ENCODE peak calls at places on chromosome 4, in seven cellular contexts. C is A549, P is K562, Z is brain microvascular endothelial cell, B is lung, R is mucosa of descending colon, N is body of pancreas. J is an unnamed sample.

GRCh38 chr4:6333301-6334202 is 63.9 kb downstream of the WFS1 start:
- DNase-seq in C (no peak), P (peak), Z (no peak), B (no peak), R (no peak), N (no peak), J (peak)

GRCh38 chr4:3412257-3413020 is 29.3 kb upstream of the HGFAC start:
- DNase-seq in C (no peak), P (no peak), Z (no peak), B (no peak), R (no peak), N (no peak), J (no peak)

GRCh38 chr4:80265571-80266266 is 745 bp upstream of the FGF5 start:
- DNase-seq in C (no peak), P (peak), Z (peak), B (no peak), R (no peak), N (no peak), J (peak)

GRCh38 chr4:6471303-6472007 is 959 bp downstream of the PPP2R2C start:
- DNase-seq in C (peak), P (no peak), Z (no peak), B (no peak), R (no peak), N (no peak), J (no peak)

GRCh38 chr4:74244049-74244448 is 64.2 kb upstream of the EPGN start:
- DNase-seq in C (no peak), P (no peak), Z (no peak), B (no peak), R (no peak), N (no peak), J (no peak)

GRCh38 chr4:55069248-55069647 is 56.1 kb downstream of the KDR start:
- DNase-seq in C (no peak), P (no peak), Z (peak), B (no peak), R (no peak), N (no peak), J (peak)

GRCh38 chr4:4267981-4268380 is 20.0 kb upstream of the TMEM128 start:
- DNase-seq in C (no peak), P (no peak), Z (peak), B (no peak), R (no peak), N (no peak), J (no peak)

GRCh38 chr4:8198906-8199593 is at the start of gene SH3TC1:
- DNase-seq in C (peak), P (peak), Z (peak), B (peak), R (peak), N (peak), J (peak)

GRCh38 chr4:152464030-152464823 is 71.7 kb downstream of the FBXW7 start:
- DNase-seq in C (no peak), P (no peak), Z (no peak), B (no peak), R (no peak), N (no peak), J (no peak)

GRCh38 chr4:174263445-174263736 is 20.1 kb downstream of the FBXO8 start:
- DNase-seq in C (no peak), P (no peak), Z (no peak), B (no peak), R (no peak), N (no peak), J (no peak)

GRCh38 chr4:75477201-75477600 is 37.0 kb downstream of the RCHY1 start:
- DNase-seq in C (no peak), P (no peak), Z (no peak), B (no peak), R (no peak), N (no peak), J (peak)

GRCh38 chr4:7861440-7861881 is 78.2 kb downstream of the AFAP1 start:
- DNase-seq in C (no peak), P (no peak), Z (peak), B (no peak), R (no peak), N (no peak), J (peak)

GRCh38 chr4:24094726-24095125 is 204.9 kb upstream of the PPARGC1A start:
- DNase-seq in C (no peak), P (no peak), Z (no peak), B (no peak), R (no peak), N (no peak), J (no peak)

GRCh38 chr4:96736352-96736889 is 896.5 kb downstream of the PDHA2 start:
- DNase-seq in C (peak), P (no peak), Z (peak), B (no peak), R (no peak), N (no peak), J (peak)

GRCh38 chr4:30380404-30380998 is 339.7 kb upstream of the PCDH7 start:
- DNase-seq in C (peak), P (peak), Z (peak), B (no peak), R (peak), N (peak), J (peak)

GRCh38 chr4:80568891-80569290 is 233.4 kb downstream of the CFAP299 start:
- DNase-seq in C (no peak), P (no peak), Z (no peak), B (no peak), R (no peak), N (no peak), J (no peak)

GRCh38 chr4:71694946-71695345 is 88.9 kb downstream of the GC start:
- DNase-seq in C (no peak), P (no peak), Z (no peak), B (no peak), R (no peak), N (no peak), J (no peak)

GRCh38 chr4:25540734-25541133 is 114.9 kb upstream of the SLC34A2 start:
- DNase-seq in C (no peak), P (no peak), Z (no peak), B (no peak), R (no peak), N (no peak), J (no peak)

GRCh38 chr4:109429545-109429944 is 4.1 kb upstream of the SEC24B start:
- DNase-seq in C (no peak), P (no peak), Z (no peak), B (no peak), R (no peak), N (no peak), J (peak)

GRCh38 chr4:74531952-74532794 is 87.2 kb downstream of the AREG start:
- DNase-seq in C (peak), P (peak), Z (peak), B (no peak), R (no peak), N (peak), J (peak)

GRCh38 chr4:2923141-2923551 is 40.1 kb downstream of the NOP14 start:
- DNase-seq in C (no peak), P (no peak), Z (peak), B (no peak), R (no peak), N (no peak), J (peak)

GRCh38 chr4:6506616-6507140 is 34.3 kb upstream of the PPP2R2C start:
- DNase-seq in C (no peak), P (no peak), Z (no peak), B (no peak), R (no peak), N (no peak), J (no peak)

GRCh38 chr4:169096221-169096620 is 86.2 kb upstream of the CBR4 start:
- DNase-seq in C (no peak), P (no peak), Z (no peak), B (no peak), R (no peak), N (no peak), J (no peak)

GRCh38 chr4:181661090-181661489 is 582.1 kb upstream of the TENM3 start:
- DNase-seq in C (no peak), P (no peak), Z (peak), B (no peak), R (no peak), N (no peak), J (peak)

GRCh38 chr4:26127851-26128337 is 192.9 kb upstream of the RBPJ start:
- DNase-seq in C (no peak), P (no peak), Z (no peak), B (no peak), R (no peak), N (peak), J (no peak)

GRCh38 chr4:156820931-156821330 is 150.7 kb downstream of the PDGFC start:
- DNase-seq in C (no peak), P (no peak), Z (peak), B (no peak), R (no peak), N (no peak), J (peak)

GRCh38 chr4:5751918-5752802 is 41.2 kb downstream of the EVC start:
- DNase-seq in C (no peak), P (no peak), Z (peak), B (no peak), R (no peak), N (no peak), J (peak)

GRCh38 chr4:173535932-173536331 is 5.9 kb upstream of the HAND2 start:
- DNase-seq in C (no peak), P (no peak), Z (no peak), B (no peak), R (no peak), N (no peak), J (no peak)

GRCh38 chr4:127055349-127055748 is 577.4 kb upstream of the INTU start:
- DNase-seq in C (no peak), P (no peak), Z (no peak), B (no peak), R (no peak), N (no peak), J (no peak)

GRCh38 chr4:29151584-29151983 is 1568.6 kb upstream of the PCDH7 start:
- DNase-seq in C (no peak), P (no peak), Z (no peak), B (no peak), R (no peak), N (no peak), J (peak)

GRCh38 chr4:67286724-67287123 is 258.6 kb downstream of the CENPC start:
- DNase-seq in C (no peak), P (no peak), Z (no peak), B (no peak), R (no peak), N (no peak), J (no peak)

GRCh38 chr4:128322311-128322710 is 34.7 kb upstream of the PGRMC2 start:
- DNase-seq in C (no peak), P (no peak), Z (peak), B (no peak), R (no peak), N (no peak), J (no peak)

GRCh38 chr4:7360802-7361201 is 73.9 kb downstream of the PSAPL1 start:
- DNase-seq in C (no peak), P (no peak), Z (no peak), B (no peak), R (no peak), N (no peak), J (no peak)

GRCh38 chr4:74875451-74875850 is 57.5 kb upstream of the PARM1 start:
- DNase-seq in C (no peak), P (no peak), Z (no peak), B (no peak), R (no peak), N (no peak), J (no peak)

GRCh38 chr4:1660948-1661677 is 23.0 kb downstream of the FAM53A start:
- DNase-seq in C (no peak), P (no peak), Z (no peak), B (no peak), R (no peak), N (no peak), J (no peak)

GRCh38 chr4:99390060-99390459 is 37.5 kb upstream of the ADH1C start:
- DNase-seq in C (no peak), P (no peak), Z (no peak), B (no peak), R (no peak), N (no peak), J (peak)

GRCh38 chr4:40379248-40379647 is 44.1 kb downstream of the CHRNA9 start:
- DNase-seq in C (no peak), P (no peak), Z (no peak), B (no peak), R (no peak), N (no peak), J (no peak)

GRCh38 chr4:48329976-48330375 is 11.4 kb upstream of the SLAIN2 start:
- DNase-seq in C (no peak), P (no peak), Z (peak), B (no peak), R (no peak), N (no peak), J (peak)

GRCh38 chr4:113594231-113594556 is 167.3 kb downstream of the CAMK2D start:
- DNase-seq in C (no peak), P (no peak), Z (no peak), B (no peak), R (no peak), N (no peak), J (no peak)

GRCh38 chr4:76590847-76591281 is 155.8 kb downstream of the SHROOM3 start:
- DNase-seq in C (no peak), P (no peak), Z (peak), B (no peak), R (no peak), N (no peak), J (peak)
- H3K4me3 ChIP-seq in C (no peak), P (no peak), Z (no peak), B (no peak), R (no peak), N (no peak), J (no peak)

GRCh38 chr4:108042927-108043326 is 53.2 kb downstream of the HADH start:
- DNase-seq in C (no peak), P (no peak), Z (no peak), B (no peak), R (no peak), N (no peak), J (no peak)
- TF ChIP-seq CTCF in C (no peak), P (no peak), Z (peak), B (no peak), R (no peak), N (no peak), J (no peak)

GRCh38 chr4:184262901-184263300 is 45.2 kb upstream of the ENPP6 start:
- DNase-seq in C (no peak), P (no peak), Z (peak), B (no peak), R (no peak), N (no peak), J (peak)
- H3K4me3 ChIP-seq in C (no peak), P (no peak), Z (no peak), B (no peak), R (no peak), N (no peak), J (no peak)

DNA sequence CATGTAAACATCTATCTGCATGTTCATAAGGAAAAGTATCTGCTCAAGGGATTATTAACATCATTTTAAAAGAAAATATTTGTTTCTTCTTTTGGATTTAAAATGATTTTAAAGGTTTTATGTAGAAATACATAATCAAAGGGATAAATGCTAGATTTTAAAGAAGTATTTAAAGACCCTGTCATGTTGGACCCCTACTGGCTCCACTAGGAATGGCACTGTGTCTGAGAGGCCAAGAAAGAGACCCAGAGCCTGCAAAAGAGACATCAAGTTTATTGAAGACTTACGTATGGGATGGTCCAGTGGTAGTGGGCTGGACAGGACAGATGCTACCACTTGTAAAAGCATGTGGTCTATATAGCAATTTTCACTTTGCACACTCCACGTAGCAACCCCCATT is 78.7 kb upstream of the PCDH18 start:
- DNase-seq in C (no peak), P (no peak), Z (peak), B (no peak), R (no peak), N (no peak), J (peak)
- TF ChIP-seq CTCF in C (no peak), P (no peak), Z (peak), B (no peak), R (no peak), N (no peak), J (peak)

GRCh38 chr4:86556791-86557415 is 37.2 kb upstream of the PTPN13 start:
- DNase-seq in C (no peak), P (no peak), Z (no peak), B (no peak), R (no peak), N (no peak), J (peak)
- H3K4me3 ChIP-seq in C (no peak), P (no peak), Z (no peak), B (no peak), R (no peak), N (no peak), J (no peak)

GRCh38 chr4:53346920-53347852 is 18.7 kb downstream of the SCFD2 start:
- DNase-seq in C (no peak), P (no peak), Z (peak), B (no peak), R (no peak), N (no peak), J (peak)
- TF ChIP-seq CTCF in C (no peak), P (no peak), Z (no peak), B (no peak), R (no peak), N (no peak), J (no peak)